ENCODE peak calls at places on chromosome 10, in eight cellular contexts. Y is PC-3, V is tibial artery, D is progenitor cell of endocrine pancreas, W is fibroblast of the aortic adventitia, F is left lung, K is stomach, X is heart left ventricle. S is an unnamed sample.

GRCh38 chr10:61721431-61721830 is 58.7 kb downstream of the CABCOCO1 start:
- DNase-seq in Y (no peak), V (no peak), D (no peak), W (no peak), F (no peak), K (no peak), X (no peak), S (no peak)

GRCh38 chr10:120505056-120505455 is 48.0 kb downstream of the PLPP4 start:
- DNase-seq in Y (no peak), V (no peak), D (no peak), W (no peak), F (no peak), K (no peak), X (no peak), S (no peak)

GRCh38 chr10:7488418-7488829 is 77.6 kb upstream of the SFMBT2 start:
- DNase-seq in Y (no peak), V (no peak), D (no peak), W (no peak), F (no peak), K (no peak), X (peak; percentile 56), S (no peak)

GRCh38 chr10:21860718-21861117 is 142.8 kb downstream of the DNAJC1 start:
- DNase-seq in Y (no peak), V (no peak), D (no peak), W (peak; percentile 12), F (no peak), K (no peak), X (no peak), S (no peak)

GRCh38 chr10:63700209-63700934 is 179.2 kb downstream of the REEP3 start:
- DNase-seq in Y (peak; percentile 99), V (peak; percentile 80), D (no peak), W (peak; percentile 95), F (no peak), K (no peak), X (no peak), S (peak; percentile 61)

GRCh38 chr10:77479586-77479985 is 158.0 kb downstream of the KCNMA1 start:
- DNase-seq in Y (peak; percentile 47), V (no peak), D (no peak), W (no peak), F (no peak), K (no peak), X (no peak), S (no peak)

GRCh38 chr10:91682912-91683311 is 50.0 kb upstream of the PPP1R3C start:
- DNase-seq in Y (no peak), V (no peak), D (no peak), W (no peak), F (no peak), K (no peak), X (no peak), S (no peak)

GRCh38 chr10:74640134-74640533 is 186.3 kb upstream of the KAT6B start:
- DNase-seq in Y (peak; percentile 40), V (no peak), D (no peak), W (no peak), F (no peak), K (no peak), X (no peak), S (no peak)

GRCh38 chr10:101467286-101467770 is 113.4 kb downstream of the BTRC start:
- DNase-seq in Y (peak; percentile 69), V (no peak), D (no peak), W (peak; percentile 80), F (no peak), K (no peak), X (no peak), S (no peak)

GRCh38 chr10:7874864-7875263 is 56.6 kb downstream of the TAF3 start:
- DNase-seq in Y (no peak), V (no peak), D (no peak), W (no peak), F (no peak), K (no peak), X (no peak), S (no peak)

GRCh38 chr10:61096056-61096455 is 152.1 kb upstream of the RHOBTB1 start:
- DNase-seq in Y (no peak), V (no peak), D (no peak), W (no peak), F (no peak), K (no peak), X (no peak), S (no peak)

GRCh38 chr10:110540038-110540437 is 27.5 kb upstream of the SMC3 start:
- DNase-seq in Y (no peak), V (no peak), D (no peak), W (no peak), F (no peak), K (no peak), X (no peak), S (no peak)

GRCh38 chr10:35854661-35855060 is 212.6 kb upstream of the FZD8 start:
- DNase-seq in Y (no peak), V (no peak), D (no peak), W (no peak), F (no peak), K (no peak), X (no peak), S (no peak)

GRCh38 chr10:91598211-91598981 is 34.5 kb downstream of the PPP1R3C start:
- DNase-seq in Y (peak; percentile 77), V (no peak), D (no peak), W (peak; percentile 74), F (no peak), K (no peak), X (no peak), S (no peak)

GRCh38 chr10:11825796-11826414 is 2.7 kb downstream of the PROSER2 start:
- DNase-seq in Y (peak; percentile 12), V (no peak), D (no peak), W (peak; percentile 18), F (no peak), K (no peak), X (no peak), S (no peak)

GRCh38 chr10:22429146-22429545 is 83.8 kb downstream of the SPAG6 start:
- DNase-seq in Y (peak; percentile 48), V (no peak), D (no peak), W (no peak), F (no peak), K (no peak), X (no peak), S (no peak)

GRCh38 chr10:129761573-129761972 is 202.5 kb downstream of the EBF3 start:
- DNase-seq in Y (no peak), V (peak; percentile 44), D (no peak), W (no peak), F (peak; percentile 21), K (peak; percentile 19), X (peak; percentile 21), S (no peak)

GRCh38 chr10:124992462-124993344 is 50.8 kb downstream of the ZRANB1 start:
- DNase-seq in Y (peak; percentile 68), V (peak; percentile 89), D (peak; percentile 25), W (peak; percentile 75), F (peak; percentile 45), K (peak; percentile 72), X (peak; percentile 76), S (no peak)

GRCh38 chr10:104127411-104127810 is 5.4 kb downstream of the SFR1 start:
- DNase-seq in Y (no peak), V (no peak), D (no peak), W (no peak), F (no peak), K (no peak), X (no peak), S (no peak)
- TF ChIP-seq CTCF in Y (peak; percentile 47), V (no peak), D (peak; percentile 39), W (no peak), F (no peak), K (no peak), X (peak; percentile 8), S (no peak)

DNA sequence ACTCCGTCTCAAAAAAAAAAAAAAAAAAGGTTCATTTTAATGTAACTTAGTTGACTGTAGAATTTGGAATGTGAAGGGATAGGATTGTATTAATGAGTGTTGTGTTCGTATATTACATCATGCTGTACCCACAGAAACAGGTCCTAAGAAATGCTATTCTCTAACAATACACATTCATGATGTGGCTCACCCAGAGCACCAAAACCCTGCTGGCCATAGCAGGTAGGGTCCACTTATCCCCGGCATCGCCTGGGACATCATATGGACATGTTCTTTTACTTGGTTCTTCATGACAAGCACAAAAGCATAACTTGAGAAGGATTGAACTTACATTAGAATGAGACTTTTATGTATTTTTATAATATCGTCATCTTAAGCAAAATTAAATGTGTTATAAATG is 241.5 kb downstream of the CACNB2 start:
- DNase-seq in Y (no peak), V (no peak), D (no peak), W (no peak), F (no peak), K (no peak), X (no peak), S (no peak)
- TF ChIP-seq CTCF in Y (no peak), V (no peak), D (no peak), W (no peak), F (no peak), K (no peak), X (no peak), S (no peak)

GRCh38 chr10:4909118-4909517 is 54.1 kb upstream of the AKR1C1 start:
- DNase-seq in Y (no peak), V (no peak), D (no peak), W (no peak), F (no peak), K (no peak), X (no peak), S (no peak)
- TF ChIP-seq CTCF in Y (no peak), V (no peak), D (no peak), W (no peak), F (no peak), K (no peak), X (no peak), S (no peak)

DNA sequence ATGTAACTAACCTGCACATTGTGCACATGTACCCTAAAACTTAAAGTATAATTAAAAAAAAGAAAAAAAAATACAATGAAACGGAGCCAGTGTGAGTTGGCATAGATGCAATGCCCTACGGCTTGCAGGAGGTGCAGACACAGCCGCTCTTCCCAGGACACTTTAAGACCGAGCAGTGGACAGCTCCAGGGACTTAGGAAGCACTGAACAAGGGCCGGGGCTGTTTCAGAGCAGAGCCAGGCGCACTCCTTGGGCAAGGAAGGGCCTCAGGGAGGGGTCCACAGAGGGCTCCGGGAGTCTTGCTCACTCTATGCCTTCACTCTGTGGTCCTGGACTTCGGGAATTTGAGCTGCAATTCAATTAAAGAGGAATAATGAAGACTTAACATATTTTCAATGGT is 355.3 kb downstream of the TCERG1L start:
- DNase-seq in Y (no peak), V (no peak), D (no peak), W (no peak), F (no peak), K (no peak), X (no peak), S (no peak)
- TF ChIP-seq CTCF in Y (no peak), V (no peak), D (no peak), W (no peak), F (no peak), K (no peak), X (no peak), S (no peak)

DNA sequence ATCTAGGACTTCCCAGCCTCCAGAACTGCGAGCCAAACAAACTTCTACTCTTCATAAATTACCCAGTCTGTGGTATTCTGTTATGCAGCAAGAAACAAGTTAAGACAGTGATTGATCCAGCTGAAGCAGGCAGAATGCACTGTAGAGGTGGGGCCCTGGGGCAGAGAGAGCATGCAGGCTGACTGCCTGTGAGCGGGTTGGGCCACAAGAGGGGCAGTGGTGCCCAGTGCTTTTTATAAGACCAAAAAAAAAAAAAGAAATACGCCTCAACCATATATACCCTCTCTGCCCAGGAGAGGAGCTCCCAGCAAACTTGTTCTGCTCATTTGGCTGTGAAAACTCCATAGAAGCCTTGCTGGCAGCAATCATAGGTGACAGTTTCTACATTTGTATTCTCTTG is 104.7 kb downstream of the SORBS1 start:
- DNase-seq in Y (no peak), V (no peak), D (no peak), W (no peak), F (no peak), K (no peak), X (no peak), S (no peak)
- TF ChIP-seq CTCF in Y (peak; percentile 9), V (no peak), D (no peak), W (no peak), F (no peak), K (no peak), X (no peak), S (no peak)

GRCh38 chr10:13987472-13987871 is 343.3 kb downstream of the FRMD4A start:
- DNase-seq in Y (peak; percentile 48), V (no peak), D (no peak), W (peak; percentile 42), F (no peak), K (no peak), X (no peak), S (no peak)
- TF ChIP-seq CTCF in Y (no peak), V (no peak), D (no peak), W (no peak), F (no peak), K (no peak), X (no peak), S (no peak)

S was measured in CD14-positive monocyte.